ENCODE peak calls at places on chromosomes 16 and 17, in five cellular contexts. I is GM12878, Q is HepG2, X is K562, N is upper lobe of left lung. M is an unnamed sample. For H3K27me3, the result is how much of the 10 kb centered on the place peaks cover.

GRCh38 chr17:29256735-29257466 is 10.2 kb downstream of the CRYBA1 start:
- ATAC-seq in Q (no peak), N (no peak), I (no peak), X (no peak), M (no peak)

GRCh38 chr17:17904171-17905035 is 67.6 kb upstream of the SREBF1 start:
- ATAC-seq in Q (peak), N (no peak), X (no peak), I (no peak), M (no peak)

GRCh38 chr16:86597880-86598606 is 19.7 kb downstream of the FOXL1 start:
- ATAC-seq in X (peak), I (no peak), N (no peak), Q (no peak), M (no peak)

GRCh38 chr17:165939-166338 is 15.5 kb downstream of the DOC2B start:
- ATAC-seq in I (no peak), N (no peak), X (no peak), Q (no peak), M (no peak)

GRCh38 chr17:17416007-17416399 is 60.8 kb upstream of the MED9 start:
- ATAC-seq in X (peak), Q (peak), N (peak), I (peak), M (no peak)

GRCh38 chr17:19883537-19884215 is 15.9 kb upstream of the ULK2 start:
- ATAC-seq in N (no peak), Q (no peak), X (peak), I (no peak), M (no peak)

GRCh38 chr17:17264430-17264829 is 16.6 kb downstream of the COPS3 start:
- ATAC-seq in X (no peak), Q (no peak), I (no peak), N (no peak), M (no peak)

GRCh38 chr17:37490638-37491614 is 1.2 kb downstream of the DUSP14 start:
- ATAC-seq in X (peak), N (peak), Q (peak), I (peak), M (peak)

GRCh38 chr17:77613181-77613580 is 345.3 kb upstream of the TNRC6C start:
- ATAC-seq in I (no peak), N (no peak), Q (no peak), X (no peak), M (peak)

GRCh38 chr16:16928532-16929101 is 542.1 kb downstream of the XYLT1 start:
- ATAC-seq in N (no peak), X (no peak), Q (no peak), I (no peak), M (no peak)

GRCh38 chr16:11394593-11394960 is 49.3 kb downstream of the RMI2 start:
- ATAC-seq in I (no peak), X (no peak), Q (no peak), N (no peak), M (no peak)

GRCh38 chr16:59111280-59111679 is 377.2 kb upstream of the GOT2 start:
- ATAC-seq in Q (no peak), X (no peak), N (no peak), I (no peak), M (no peak)

GRCh38 chr16:59113009-59113408 is 378.9 kb upstream of the GOT2 start:
- ATAC-seq in Q (no peak), X (no peak), I (no peak), N (no peak), M (no peak)

DNA sequence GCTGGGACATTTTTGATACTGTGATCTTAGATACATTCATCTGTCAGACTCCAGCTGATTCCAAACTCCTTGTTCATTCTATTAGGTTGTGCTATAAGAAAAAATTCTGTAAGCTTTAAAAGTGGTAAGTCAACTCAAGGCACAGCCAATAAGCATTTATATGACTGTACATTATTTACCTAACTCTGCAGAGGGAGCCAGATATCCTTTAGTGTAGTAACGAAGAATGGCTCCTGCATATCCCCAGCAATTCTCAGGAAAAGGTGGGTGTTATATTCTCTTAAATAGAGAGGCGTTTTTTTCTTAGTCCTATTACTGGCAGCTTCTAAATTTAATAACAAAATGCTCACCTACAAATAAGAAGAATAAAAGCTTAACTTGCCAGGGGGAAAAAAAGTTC is 374.3 kb upstream of the GOT2 start:
- ATAC-seq in N (no peak), Q (no peak), I (no peak), X (no peak), M (no peak)
- TF ChIP-seq EP300 in N (no peak), Q (no peak), I (no peak), X (no peak), M (no peak)

GRCh38 chr17:27669136-27669535 is 38.1 kb downstream of the LGALS9 start:
- ATAC-seq in Q (no peak), I (no peak), X (no peak), N (no peak), M (no peak)

GRCh38 chr17:27665549-27665948 is 34.6 kb downstream of the LGALS9 start:
- ATAC-seq in Q (no peak), X (no peak), N (no peak), I (no peak), M (no peak)

GRCh38 chr17:27667656-27668487 is 36.9 kb downstream of the LGALS9 start:
- ATAC-seq in Q (no peak), I (no peak), N (no peak), X (no peak), M (no peak)

GRCh38 chr17:27668488-27668823 is 37.5 kb downstream of the LGALS9 start:
- ATAC-seq in Q (no peak), X (no peak), N (no peak), I (no peak), M (no peak)

DNA sequence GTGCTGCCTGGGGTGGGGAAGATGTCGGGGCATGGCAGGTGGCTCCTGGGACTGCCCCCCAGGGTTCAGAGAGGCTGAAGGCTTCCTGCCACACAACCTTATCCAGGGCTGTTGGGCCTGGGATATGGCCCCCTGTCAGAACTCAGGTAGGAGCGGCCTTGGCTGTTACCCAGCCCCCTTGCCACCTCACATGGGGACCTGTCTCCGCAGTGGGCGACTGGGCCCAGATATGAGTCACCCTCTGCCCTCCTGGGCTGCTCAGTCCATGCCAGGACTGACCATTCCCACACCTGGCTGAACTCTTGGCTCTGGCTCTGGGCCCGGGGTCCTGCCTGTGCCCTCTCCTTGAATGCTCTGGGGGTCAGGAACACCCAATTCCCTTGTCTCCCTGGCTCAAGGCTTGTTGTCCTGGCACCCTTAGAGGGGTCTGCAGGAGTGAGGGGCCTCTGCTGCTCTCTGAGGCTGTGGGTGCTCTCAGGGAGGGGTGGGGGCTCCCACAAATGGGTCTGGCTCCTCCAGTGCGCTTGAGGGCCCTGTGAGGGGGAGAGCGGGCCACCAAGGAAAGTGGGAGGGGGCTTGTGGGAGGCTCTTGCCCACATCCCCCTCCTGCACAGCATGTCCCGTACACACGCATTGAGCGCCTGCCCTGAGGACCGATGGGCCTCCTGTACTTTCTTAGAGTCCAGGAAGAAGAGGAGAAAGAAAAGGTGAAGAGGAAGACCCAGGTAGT is 36.0 kb downstream of the LGALS9 start:
- ATAC-seq in Q (no peak), I (no peak), N (no peak), X (no peak), M (no peak)
- H3K27me3 ChIP-seq in Q (under half), I (under half), N (under half), X (under half), M (under half)

GRCh38 chr16:5867250-5867649 is 769.7 kb upstream of the EEF2KMT start:
- ATAC-seq in I (no peak), X (no peak), Q (no peak), N (no peak), M (no peak)

GRCh38 chr16:5874899-5875298 is 777.3 kb upstream of the EEF2KMT start:
- ATAC-seq in Q (no peak), N (no peak), X (no peak), I (no peak), M (no peak)

GRCh38 chr16:5873221-5873620 is 775.6 kb upstream of the EEF2KMT start:
- ATAC-seq in X (no peak), N (no peak), Q (no peak), I (no peak), M (no peak)

GRCh38 chr16:5875416-5875815 is 777.8 kb upstream of the EEF2KMT start:
- ATAC-seq in I (no peak), X (no peak), N (no peak), Q (no peak), M (no peak)

GRCh38 chr16:5870886-5871715 is 773.5 kb upstream of the EEF2KMT start:
- ATAC-seq in N (no peak), X (no peak), Q (no peak), I (no peak), M (no peak)
- TF ChIP-seq EP300 in N (no peak), X (no peak), Q (no peak), I (no peak), M (no peak)

GRCh38 chr17:45791041-45791582 is 7.0 kb downstream of the CRHR1 start:
- ATAC-seq in Q (no peak), X (no peak), N (no peak), I (no peak), M (no peak)

GRCh38 chr17:45791935-45792334 is 7.8 kb downstream of the CRHR1 start:
- ATAC-seq in X (no peak), Q (no peak), N (no peak), I (no peak), M (no peak)

GRCh38 chr17:45793999-45794540 is 9.9 kb downstream of the CRHR1 start:
- ATAC-seq in N (no peak), X (no peak), Q (no peak), I (no peak), M (no peak)

GRCh38 chr17:45792995-45793755 is 9.1 kb downstream of the CRHR1 start:
- ATAC-seq in Q (no peak), I (no peak), X (peak), N (no peak), M (no peak)

DNA sequence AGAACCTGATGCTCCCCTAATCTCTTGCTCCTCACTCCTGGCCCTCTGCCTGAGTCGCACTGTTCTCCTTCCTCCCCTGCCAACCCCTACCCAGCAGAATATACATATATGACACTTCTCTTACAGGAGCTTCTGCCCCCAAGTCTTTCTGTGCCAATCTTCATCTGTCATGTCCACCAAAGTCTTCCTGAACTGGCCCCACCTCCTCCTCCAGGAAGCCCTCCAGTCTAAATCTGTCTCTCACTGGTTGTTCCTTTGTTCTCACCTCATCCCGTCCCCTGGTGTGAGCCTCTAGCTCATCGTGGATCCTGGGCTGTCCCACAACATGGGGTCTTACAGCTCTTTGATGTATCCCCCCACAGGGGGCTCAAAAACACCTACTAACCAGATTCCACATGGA is 8.3 kb downstream of the CRHR1 start:
- ATAC-seq in I (no peak), N (no peak), Q (no peak), X (no peak), M (no peak)
- H3K27me3 ChIP-seq in I (under half), N (under half), Q (half or more), X (half or more), M (half or more)

GRCh38 chr17:70047619-70048018 is 27.4 kb upstream of the KCNJ16 start:
- ATAC-seq in I (no peak), N (peak), X (no peak), Q (no peak), M (peak)
- TF ChIP-seq EP300 in I (no peak), N (no peak), X (no peak), Q (no peak), M (no peak)

DNA sequence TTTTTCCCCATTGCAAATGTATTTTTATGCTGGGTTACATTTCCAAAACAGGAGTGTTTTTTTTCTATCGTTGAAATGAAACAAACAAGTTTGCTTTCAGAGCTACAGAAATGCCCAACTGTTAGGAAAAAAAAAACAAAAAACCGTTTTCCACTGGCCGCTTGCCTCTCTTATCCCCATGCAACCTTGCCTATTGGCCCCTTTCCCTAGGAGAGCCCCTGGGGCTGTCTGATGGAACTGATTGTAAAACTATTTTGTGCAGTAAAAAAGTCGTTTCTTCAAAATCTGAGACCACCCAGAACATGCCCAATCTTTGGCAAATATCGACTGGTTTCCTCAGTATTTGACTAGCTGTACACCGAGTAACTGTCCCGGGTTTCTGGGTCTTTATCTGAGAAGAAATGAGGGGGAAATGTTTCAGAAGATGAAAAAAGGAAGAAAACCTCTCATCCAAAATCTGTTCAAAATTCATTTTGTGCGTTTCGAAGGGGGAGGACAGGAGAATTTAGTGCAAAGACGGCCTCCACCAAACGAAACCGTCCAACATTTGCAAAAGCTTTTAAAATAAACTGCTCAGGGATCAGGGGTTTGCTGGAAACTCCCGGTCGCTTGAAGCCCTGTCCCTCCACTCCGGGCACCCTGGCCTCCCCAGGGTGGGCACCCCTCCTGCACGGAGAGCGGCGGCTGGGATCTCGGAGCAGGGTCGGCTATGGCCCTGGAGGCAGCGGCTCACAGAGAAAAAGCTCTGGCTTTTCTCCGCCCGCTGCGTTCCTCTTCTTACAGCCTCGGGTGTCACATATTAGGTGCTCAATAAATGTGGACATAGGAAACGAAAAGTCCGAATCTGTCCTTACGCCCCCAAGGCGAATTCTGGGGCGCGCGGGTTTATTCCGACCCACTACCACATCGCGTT is 1.0 kb upstream of the GNAO1 start:
- ATAC-seq in X (no peak), N (peak), I (no peak), Q (no peak), M (no peak)
- H3K27me3 ChIP-seq in X (under half), N (under half), I (under half), Q (half or more), M (under half)

GRCh38 chr16:81544261-81544660 is 99.7 kb downstream of the CMIP start:
- ATAC-seq in X (no peak), N (no peak), Q (no peak), I (no peak), M (no peak)
- TF ChIP-seq EP300 in X (no peak), N (no peak), Q (no peak), I (no peak), M (no peak)

M was measured in gastroesophageal sphincter.